ENCODE peak calls at places on chromosomes 12 and 14, in six cellular contexts. N is psoas muscle, W is mucosa of descending colon, U is GM23338, M is GM23248, T is choroid plexus epithelial cell. A is an unnamed sample.

GRCh38 chr14:32393119-32393518 is 64.0 kb downstream of the AKAP6 start:
- DNase-seq in M (no peak), N (no peak), W (no peak), T (no peak), U (no peak), A (no peak)

GRCh38 chr14:105346880-105347586 is 32.5 kb downstream of the PACS2 start:
- DNase-seq in U (no peak), M (no peak), N (no peak), W (no peak), T (no peak), A (no peak)

GRCh38 chr14:71388336-71388735 is 481.1 kb downstream of the PCNX1 start:
- DNase-seq in N (no peak), U (no peak), W (no peak), M (no peak), T (no peak), A (no peak)

GRCh38 chr12:2785017-2785416 is 9.8 kb upstream of the FKBP4 start:
- DNase-seq in T (no peak), W (no peak), M (no peak), U (no peak), N (no peak), A (no peak)

GRCh38 chr12:55736780-55737580 is 5.9 kb upstream of the GDF11 start:
- DNase-seq in T (peak; percentile 84), N (peak; percentile 60), W (peak; percentile 83), U (peak; percentile 98), M (peak; percentile 84), A (peak; percentile 59)

GRCh38 chr14:32588448-32589320 is 259.6 kb downstream of the AKAP6 start:
- DNase-seq in M (peak; percentile 65), N (no peak), W (no peak), T (peak; percentile 82), U (peak; percentile 74), A (no peak)

GRCh38 chr12:116392061-116392460 is 114.6 kb upstream of the MED13L start:
- DNase-seq in W (no peak), T (peak; percentile 63), U (no peak), N (no peak), M (no peak), A (no peak)

GRCh38 chr14:24051162-24051788 is 534 bp upstream of the CARMIL3 start:
- DNase-seq in M (no peak), U (peak; percentile 52), W (no peak), T (no peak), N (no peak), A (no peak)

GRCh38 chr12:64611430-64612286 is 1.4 kb downstream of the RASSF3 start:
- DNase-seq in U (no peak), M (peak; percentile 65), W (peak; percentile 64), N (no peak), T (peak; percentile 33), A (no peak)

GRCh38 chr14:100074431-100075100 is 9.3 kb downstream of the EVL start:
- DNase-seq in N (no peak), W (no peak), U (no peak), T (no peak), M (no peak), A (no peak)

GRCh38 chr12:57549909-57550627 is at the start of gene KIF5A:
- DNase-seq in W (peak; percentile 56), N (no peak), U (peak; percentile 90), T (no peak), M (peak; percentile 58), A (no peak)

GRCh38 chr14:65958664-65959562 is 527.3 kb upstream of the CCDC196 start:
- DNase-seq in M (peak; percentile 54), W (no peak), U (peak; percentile 80), N (no peak), T (peak; percentile 51), A (no peak)

GRCh38 chr12:116771651-116772050 is 33.5 kb downstream of the RNFT2 start:
- DNase-seq in T (no peak), U (no peak), N (no peak), W (no peak), M (no peak), A (no peak)

GRCh38 chr14:34649344-34649743 is 19.4 kb upstream of the SNX6 start:
- DNase-seq in N (no peak), T (peak; percentile 92), M (peak; percentile 86), U (no peak), W (no peak), A (no peak)

GRCh38 chr12:26298785-26299621 is 103.6 kb downstream of the SSPN start:
- DNase-seq in N (no peak), M (peak; percentile 92), T (peak; percentile 83), W (no peak), U (peak; percentile 8), A (peak; percentile 97)

GRCh38 chr12:27970981-27971489 is 1.5 kb downstream of the PTHLH start:
- DNase-seq in T (peak; percentile 18), M (peak; percentile 37), N (no peak), W (no peak), U (peak; percentile 68), A (no peak)

GRCh38 chr14:82422186-82422585 is 888.5 kb upstream of the SEL1L start:
- DNase-seq in N (no peak), M (no peak), W (no peak), T (no peak), U (no peak), A (no peak)

GRCh38 chr12:49105504-49106120 is 5.0 kb downstream of the LMBR1L start:
- DNase-seq in N (peak; percentile 48), U (no peak), M (peak; percentile 73), W (no peak), T (peak; percentile 46), A (no peak)

GRCh38 chr14:90239139-90239538 is 17.2 kb upstream of the PSMC1 start:
- DNase-seq in W (no peak), T (peak; percentile 15), U (peak; percentile 32), M (no peak), N (no peak), A (no peak)

GRCh38 chr14:95015046-95015445 is 142.3 kb downstream of the DICER1 start:
- DNase-seq in M (no peak), W (no peak), N (no peak), U (no peak), T (no peak), A (no peak)

GRCh38 chr14:66508846-66509621 is 1.1 kb downstream of the GPHN start:
- DNase-seq in U (peak; percentile 55), W (peak; percentile 73), T (peak; percentile 33), N (peak; percentile 39), M (peak; percentile 61), A (no peak)

GRCh38 chr14:96584199-96584906 is 82.2 kb downstream of the PAPOLA start:
- DNase-seq in U (peak; percentile 90), T (peak; percentile 32), M (peak; percentile 43), W (no peak), N (no peak), A (peak; percentile 13)

GRCh38 chr12:20657496-20657895 is 37.6 kb upstream of the SLCO1C1 start:
- DNase-seq in U (no peak), T (no peak), W (no peak), M (no peak), N (no peak), A (no peak)

DNA sequence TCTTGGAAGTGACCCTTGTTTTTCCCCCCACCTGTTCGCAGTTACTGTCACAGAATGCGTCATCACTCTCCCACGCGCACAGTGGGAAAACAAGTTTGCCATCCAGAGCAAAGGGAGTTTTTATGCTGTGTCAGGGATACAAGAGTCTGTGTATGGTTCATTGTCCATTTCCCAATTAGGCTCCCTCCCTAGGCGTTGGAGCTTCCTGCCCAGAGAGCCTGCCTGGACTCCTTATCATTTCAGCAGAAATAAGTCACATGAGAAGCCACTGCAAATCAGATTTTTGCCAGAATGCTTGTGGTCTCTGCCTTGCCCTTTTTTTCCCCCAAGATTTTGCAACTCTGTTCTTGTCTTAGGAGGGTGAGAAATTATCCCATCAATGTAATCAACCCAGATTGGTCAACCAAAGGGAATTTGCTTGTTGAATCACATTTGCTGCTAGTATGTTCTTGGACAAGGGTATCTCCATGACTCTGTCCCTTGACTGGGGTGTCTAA is 104.1 kb downstream of the IGF1 start:
- DNase-seq in T (no peak), U (no peak), M (peak; percentile 4), W (no peak), N (peak; percentile 14), A (no peak)
- H3K4me3 ChIP-seq in T (no peak overlapping the region), U (no peak overlapping the region), M (no peak overlapping the region), W (no peak overlapping the region), N (no peak overlapping the region), A (no peak overlapping the region)

GRCh38 chr12:122399592-122400373 is 22.7 kb downstream of the CLIP1 start:
- DNase-seq in U (peak; percentile 89), N (peak; percentile 77), M (peak; percentile 95), W (no peak), T (peak; percentile 94), A (peak; percentile 80)

GRCh38 chr12:122395319-122395718 is 27.1 kb downstream of the CLIP1 start:
- DNase-seq in U (no peak), M (peak; percentile 87), T (peak; percentile 77), W (no peak), N (no peak), A (peak; percentile 59)

GRCh38 chr12:122402264-122402663 is 20.2 kb downstream of the CLIP1 start:
- DNase-seq in T (no peak), W (no peak), U (no peak), M (no peak), N (no peak), A (no peak)

GRCh38 chr12:122403115-122403770 is 19.2 kb downstream of the CLIP1 start:
- DNase-seq in M (no peak), T (no peak), N (no peak), W (no peak), U (no peak), A (no peak)

GRCh38 chr12:122399254-122399591 is 23.2 kb downstream of the CLIP1 start:
- DNase-seq in M (no peak), N (no peak), W (no peak), T (no peak), U (no peak), A (no peak)
- H3K4me3 ChIP-seq in M (peak overlapping the region; percentile 58), N (peak overlapping the region; percentile 71), W (no peak overlapping the region), T (no peak overlapping the region), U (no peak overlapping the region), A (peak overlapping the region; percentile 45)

DNA sequence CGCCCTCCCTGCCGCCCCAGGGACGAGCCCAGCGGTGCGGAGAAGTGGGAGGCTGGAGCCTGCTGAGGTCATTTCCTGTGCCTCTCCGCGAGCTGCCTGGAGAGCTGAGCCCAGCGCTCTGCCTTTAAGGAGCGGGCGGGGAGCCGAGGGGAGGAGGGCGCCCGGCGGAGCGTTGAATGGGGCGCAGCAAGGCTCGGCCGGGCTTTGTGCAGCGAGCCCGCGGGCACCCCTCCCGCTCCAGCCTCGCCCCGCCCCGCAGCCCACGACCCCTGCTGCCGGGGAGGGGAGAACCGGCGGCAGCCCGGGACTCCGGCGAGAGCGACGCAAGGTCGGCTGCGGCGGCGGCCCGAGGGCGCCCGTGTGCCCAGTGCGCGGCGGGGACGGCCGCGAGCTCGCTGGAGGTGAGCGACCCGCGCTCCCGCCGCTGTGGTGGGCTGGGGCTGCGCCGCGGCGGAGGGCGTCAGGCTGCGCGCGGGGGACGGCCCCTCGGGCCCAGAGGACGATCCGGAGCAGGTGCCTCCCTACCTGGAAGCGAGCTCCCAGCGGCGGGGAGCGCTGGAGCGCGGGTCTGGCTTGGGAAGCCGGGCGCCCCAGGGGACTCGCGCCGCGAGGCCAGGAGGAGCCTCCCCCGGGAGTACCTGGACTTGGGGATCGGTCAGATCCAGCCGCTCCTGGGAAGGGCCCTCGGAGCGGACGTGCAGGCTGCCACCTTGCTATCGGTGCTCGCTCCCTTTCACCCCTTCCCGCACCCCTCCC is at the start of gene PLEKHH1:
- DNase-seq in N (peak; percentile 78), W (peak; percentile 89), M (peak; percentile 87), T (peak; percentile 61), U (peak; percentile 92), A (no peak)
- H3K4me3 ChIP-seq in N (peak within 1 kb of the TSS; percentile 73), W (peak within 1 kb of the TSS; percentile 56), M (peak within 1 kb of the TSS; percentile 88), T (peak within 1 kb of the TSS; percentile 57), U (peak within 1 kb of the TSS; percentile 87), A (peak within 1 kb of the TSS; percentile 52)

GRCh38 chr14:97640031-97640430 is 842.8 kb downstream of the VRK1 start:
- DNase-seq in M (no peak), T (no peak), W (no peak), U (peak; percentile 88), N (no peak), A (no peak)

GRCh38 chr14:97638864-97639263 is 841.7 kb downstream of the VRK1 start:
- DNase-seq in M (no peak), U (no peak), T (no peak), W (no peak), N (no peak), A (no peak)

GRCh38 chr14:97634786-97635185 is 837.6 kb downstream of the VRK1 start:
- DNase-seq in W (no peak), N (no peak), M (peak; percentile 23), T (no peak), U (peak; percentile 69), A (no peak)
- H3K4me3 ChIP-seq in W (no peak overlapping the region), N (peak overlapping the region; percentile 43), M (peak overlapping the region; percentile 68), T (no peak overlapping the region), U (no peak overlapping the region), A (peak overlapping the region; percentile 45)